ENCODE peak calls at places on chromosomes 5 and 9, in seven cellular contexts. V is lower leg skin, N is keratinocyte, O is lower lobe of right lung, T is IMR-90, L is left lung, W is Peyer's patch. B is an unnamed sample.

GRCh38 chr9:112793213-112793810 is 42.8 kb downstream of the SNX30 start:
- DNase-seq in W (peak; percentile 89), T (peak; percentile 56), L (peak; percentile 70), V (peak; percentile 88), N (peak; percentile 11), O (peak; percentile 76), B (peak; percentile 80)

GRCh38 chr5:72452515-72453259 is 54.5 kb downstream of the ZNF366 start:
- DNase-seq in O (no peak), N (no peak), V (peak; percentile 89), W (peak; percentile 69), L (peak; percentile 51), T (peak; percentile 72), B (peak; percentile 54)

GRCh38 chr9:90107021-90107771 is 502.4 kb downstream of the GADD45G start:
- DNase-seq in N (no peak), L (peak; percentile 60), V (no peak), O (no peak), W (peak; percentile 78), T (no peak), B (peak; percentile 36)

GRCh38 chr5:32428426-32428825 is 16.1 kb downstream of the ZFR start:
- DNase-seq in O (no peak), L (no peak), W (no peak), N (no peak), V (no peak), T (no peak), B (no peak)

GRCh38 chr5:126383755-126384154 is 39.5 kb upstream of the GRAMD2B start:
- DNase-seq in N (no peak), O (no peak), L (no peak), W (no peak), V (no peak), T (peak; percentile 47), B (no peak)

GRCh38 chr5:79702606-79703380 is 13.2 kb downstream of the CMYA5 start:
- DNase-seq in O (no peak), T (no peak), N (no peak), L (no peak), W (no peak), V (no peak), B (no peak)

GRCh38 chr5:74361406-74362358 is 278.8 kb downstream of the ENC1 start:
- DNase-seq in T (no peak), V (no peak), L (no peak), W (no peak), O (no peak), N (no peak), B (peak; percentile 30)

GRCh38 chr5:181243521-181244307 is at the start of gene RACK1:
- DNase-seq in L (peak; percentile 89), W (peak; percentile 94), V (peak; percentile 98), O (peak; percentile 91), N (no peak), T (peak; percentile 85), B (peak; percentile 90)

GRCh38 chr9:33081128-33081851 is 4.8 kb upstream of the SMU1 start:
- DNase-seq in O (no peak), V (peak; percentile 93), T (peak; percentile 88), L (no peak), N (no peak), W (peak; percentile 80), B (peak; percentile 54)

GRCh38 chr5:33303696-33304095 is 137.1 kb upstream of the TARS1 start:
- DNase-seq in W (no peak), N (no peak), O (no peak), T (no peak), L (no peak), V (no peak), B (no peak)

GRCh38 chr5:134609232-134609851 is 23.3 kb downstream of the SAR1B start:
- DNase-seq in T (no peak), O (no peak), V (no peak), N (no peak), W (no peak), L (no peak), B (no peak)

GRCh38 chr9:128633601-128634000 is 23.0 kb downstream of the DYNC2I2 start:
- DNase-seq in L (no peak), O (no peak), W (peak; percentile 65), V (no peak), N (no peak), T (no peak), B (no peak)

DNA sequence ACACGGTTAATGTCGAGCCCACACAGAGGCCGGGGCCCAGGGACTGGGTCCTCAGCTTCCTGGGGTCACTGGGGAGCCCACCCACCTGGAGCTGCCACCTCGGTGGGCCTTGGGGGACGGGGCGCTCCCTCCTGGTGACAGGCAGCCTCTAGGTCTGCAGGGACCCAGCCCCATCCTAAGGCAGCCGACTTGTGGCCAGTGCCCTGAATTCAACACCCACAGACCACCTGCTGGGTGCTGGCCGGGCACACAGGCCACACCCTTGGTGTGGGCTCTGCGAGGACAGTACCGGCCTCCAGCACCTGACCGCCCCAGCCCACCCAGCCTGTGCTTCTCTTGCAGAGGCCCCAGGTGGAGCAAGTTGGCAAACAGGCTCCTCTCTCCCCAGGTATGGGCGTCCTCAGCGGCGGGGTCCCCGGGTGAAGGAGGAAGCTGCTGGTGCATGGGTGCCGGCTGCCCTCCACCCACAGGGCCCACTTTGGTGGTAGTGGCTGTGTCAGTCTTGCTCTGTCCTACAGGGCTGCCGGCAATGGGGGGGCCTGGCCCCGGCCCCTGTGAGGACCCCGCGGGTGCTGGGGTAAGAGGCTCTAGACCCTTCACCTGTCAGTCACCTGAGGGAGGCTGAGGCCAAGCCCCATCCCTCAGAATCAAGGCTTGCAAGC is 8.3 kb downstream of the ENTPD8 start:
- DNase-seq in O (peak; percentile 44), L (no peak), V (peak; percentile 82), N (no peak), T (no peak), W (no peak), B (no peak)
- H3K4me3 ChIP-seq in O (no peak overlapping the region), L (no peak overlapping the region), V (no peak overlapping the region), N (no peak overlapping the region), T (no peak overlapping the region), W (no peak overlapping the region), B (no peak overlapping the region)

GRCh38 chr5:137870647-137871339 is 3.1 kb downstream of the MYOT start:
- DNase-seq in L (no peak), N (no peak), W (no peak), O (no peak), T (no peak), V (no peak), B (no peak)
- H3K4me3 ChIP-seq in L (no peak overlapping the region), N (no peak overlapping the region), W (no peak overlapping the region), O (no peak overlapping the region), T (no peak overlapping the region), V (no peak overlapping the region), B (no peak overlapping the region)

GRCh38 chr5:53298841-53299240 is 181.6 kb upstream of the FST start:
- DNase-seq in V (no peak), T (peak; percentile 67), W (no peak), O (no peak), N (no peak), L (no peak), B (no peak)
- H3K4me3 ChIP-seq in V (no peak overlapping the region), T (no peak overlapping the region), W (no peak overlapping the region), O (no peak overlapping the region), N (no peak overlapping the region), L (no peak overlapping the region), B (no peak overlapping the region)

GRCh38 chr5:179793470-179794139 is at the start of gene LTC4S:
- DNase-seq in V (peak; percentile 96), N (no peak), L (peak; percentile 85), T (peak; percentile 27), O (peak; percentile 83), W (peak; percentile 86), B (peak; percentile 65)

GRCh38 chr5:179795049-179795862 is 1.5 kb downstream of the LTC4S start:
- DNase-seq in W (peak; percentile 63), O (peak; percentile 65), T (no peak), V (peak; percentile 91), L (peak; percentile 75), N (no peak), B (no peak)

GRCh38 chr5:179792612-179793469 is 945 bp upstream of the LTC4S start:
- DNase-seq in V (no peak), N (no peak), T (no peak), L (peak; percentile 68), O (peak; percentile 65), W (no peak), B (no peak)

GRCh38 chr5:179794575-179794974 is 789 bp downstream of the LTC4S start:
- DNase-seq in W (no peak), T (no peak), N (no peak), O (no peak), V (no peak), L (no peak), B (no peak)

DNA sequence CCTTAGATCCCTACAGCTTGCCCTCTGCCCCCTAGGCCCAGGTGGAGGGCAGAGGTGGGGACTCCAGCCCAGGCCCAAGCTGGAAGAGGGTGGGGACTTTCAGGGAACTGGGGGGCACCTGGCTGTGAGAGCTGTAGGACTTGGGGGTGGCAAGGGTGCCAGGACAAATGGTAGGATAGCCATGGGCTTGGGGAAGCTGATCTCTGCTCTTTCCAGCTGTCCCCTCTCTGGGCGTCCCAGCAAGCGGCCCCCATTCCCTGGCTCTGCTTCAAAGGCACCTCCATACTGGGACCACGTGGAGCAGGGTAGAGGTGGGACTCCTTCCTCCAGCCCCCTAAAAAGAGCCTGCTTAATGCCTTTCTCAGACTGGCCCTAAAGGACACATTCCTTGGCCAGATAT is 385 bp downstream of the LTC4S start:
- DNase-seq in L (no peak), V (no peak), N (no peak), T (no peak), O (no peak), W (no peak), B (no peak)
- H3K4me3 ChIP-seq in L (peak overlapping the region; percentile 65), V (no peak overlapping the region), N (no peak overlapping the region), T (no peak overlapping the region), O (peak overlapping the region; percentile 76), W (no peak overlapping the region), B (no peak overlapping the region)

DNA sequence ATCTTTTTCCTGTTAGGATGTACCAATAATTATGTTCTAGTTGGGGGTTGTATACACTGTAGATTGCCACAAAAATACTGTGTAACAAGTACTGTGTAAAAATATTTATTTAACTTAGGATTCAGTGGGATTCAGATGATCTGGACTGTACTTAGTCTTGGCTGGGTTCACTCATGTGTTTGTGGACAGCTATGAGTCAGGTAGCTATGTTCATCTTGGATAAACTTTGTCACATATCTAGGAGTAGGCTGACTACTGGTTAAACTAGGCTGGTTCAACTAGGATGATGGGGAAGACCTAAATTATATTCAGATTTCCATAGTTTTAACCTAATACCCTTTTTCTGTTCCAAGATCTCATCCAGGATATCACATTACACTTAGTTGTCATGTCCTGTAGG is 32.1 kb upstream of the TNFSF15 start:
- DNase-seq in L (no peak), W (no peak), O (no peak), V (no peak), N (no peak), T (peak; percentile 24), B (no peak)
- H3K4me3 ChIP-seq in L (no peak overlapping the region), W (no peak overlapping the region), O (no peak overlapping the region), V (no peak overlapping the region), N (no peak overlapping the region), T (no peak overlapping the region), B (no peak overlapping the region)

DNA sequence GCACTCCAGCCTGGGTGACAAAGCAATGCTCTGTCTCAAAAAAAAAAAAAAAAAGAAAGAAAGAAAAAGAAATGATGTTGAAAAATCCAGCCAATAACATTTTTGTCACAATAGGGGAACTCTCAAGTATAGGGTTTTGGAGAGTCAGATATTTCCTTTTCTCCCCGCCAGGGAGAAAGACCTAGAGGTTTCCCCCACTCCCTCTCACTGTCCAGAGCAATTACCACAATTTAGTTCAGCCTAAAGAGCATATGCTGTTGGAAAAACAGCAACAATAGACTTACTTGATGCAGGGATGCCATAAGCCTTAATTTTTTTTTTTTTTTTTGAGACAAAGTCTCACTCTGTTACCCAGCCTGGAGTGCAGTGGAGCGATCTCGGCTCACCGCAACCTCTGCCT is 3.0 kb upstream of the RIC1 start:
- DNase-seq in T (no peak), W (no peak), N (no peak), V (no peak), L (no peak), O (no peak), B (no peak)
- H3K4me3 ChIP-seq in T (no peak overlapping the region), W (no peak overlapping the region), N (no peak overlapping the region), V (no peak overlapping the region), L (no peak overlapping the region), O (no peak overlapping the region), B (no peak overlapping the region)